ENCODE peak calls at places on chromosomes 12 and 14, in five cellular contexts. H is SK-N-SH, P is HCT116, O is K562, U is HepG2. F is an unnamed sample.

GRCh38 chr12:42759622-42760273 is 170.2 kb upstream of the PRICKLE1 start:
- DNase-seq in U (no peak), H (no peak), O (no peak), P (no peak), F (no peak)

GRCh38 chr14:56635041-56635440 is 55.4 kb downstream of the TMEM260 start:
- DNase-seq in H (no peak), P (no peak), U (no peak), O (no peak), F (no peak)

GRCh38 chr12:100703868-100704267 is 90.7 kb upstream of the ANO4 start:
- DNase-seq in P (no peak), O (no peak), U (no peak), H (no peak), F (no peak)

GRCh38 chr12:34605955-34606748 is 583.9 kb downstream of the ALG10 start:
- DNase-seq in O (no peak), P (no peak), H (peak), U (no peak), F (no peak)

GRCh38 chr12:44812062-44812461 is 64.1 kb downstream of the NELL2 start:
- DNase-seq in U (no peak), P (peak), H (no peak), O (peak), F (no peak)

GRCh38 chr14:106308839-106309389 is 782.5 kb downstream of the TMEM121 start:
- DNase-seq in H (peak), P (no peak), U (peak), O (peak), F (peak)

GRCh38 chr12:2054091-2055018 is 1.6 kb downstream of the CACNA1C start:
- DNase-seq in H (peak), U (no peak), O (no peak), P (no peak), F (no peak)

GRCh38 chr12:52063986-52064649 is 5.7 kb upstream of the ATG101 start:
- DNase-seq in P (no peak), H (no peak), U (no peak), O (peak), F (no peak)

GRCh38 chr12:114625294-114625851 is 58.6 kb downstream of the TBX3 start:
- DNase-seq in U (peak), H (peak), P (peak), O (peak), F (peak)
- TF ChIP-seq JUND in U (no peak), H (no peak), P (no peak), O (no peak), F (no peak)

GRCh38 chr12:23752245-23752644 is 197.2 kb downstream of the SOX5 start:
- DNase-seq in U (no peak), P (no peak), O (no peak), H (no peak), F (no peak)
- TF ChIP-seq JUND in U (no peak), P (no peak), O (no peak), H (no peak), F (no peak)

DNA sequence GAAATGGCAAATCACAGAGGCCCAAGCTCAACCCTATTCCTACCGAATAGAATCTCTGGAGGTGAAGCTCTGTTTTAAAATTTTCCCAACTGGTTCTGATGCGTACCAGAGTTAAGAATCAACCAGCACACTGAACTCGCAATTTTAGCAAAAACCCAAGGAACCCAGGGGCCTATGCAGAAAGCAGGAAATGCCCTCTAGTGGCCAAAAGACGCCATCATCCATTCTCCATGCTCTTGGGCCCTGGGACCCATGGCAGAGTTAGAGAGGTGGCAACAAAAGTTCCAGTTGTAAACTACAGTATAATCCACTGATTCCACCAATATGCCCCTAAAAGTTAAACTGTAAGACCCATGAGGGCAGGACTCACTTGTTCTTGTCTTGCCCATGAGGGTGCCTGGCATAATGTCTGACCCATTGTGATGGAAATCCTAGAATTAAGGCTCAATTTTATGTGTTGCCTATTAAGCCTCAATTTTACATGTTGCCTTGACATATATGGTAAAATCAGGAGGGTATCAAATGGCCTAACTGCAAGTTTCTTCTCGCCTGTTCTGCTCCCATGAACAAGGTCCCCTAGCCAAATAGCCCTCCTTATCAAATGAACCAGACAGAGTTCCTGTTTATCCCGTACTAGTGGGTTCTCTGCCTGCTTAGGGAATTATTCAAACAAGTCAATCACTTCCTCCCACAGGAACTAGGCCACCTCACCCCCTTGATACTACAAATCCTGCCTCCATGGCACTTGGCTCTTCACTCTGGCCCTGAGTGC is 137.5 kb upstream of the CPM start:
- DNase-seq in P (peak), H (peak), U (peak), O (peak), F (peak)
- TF ChIP-seq JUND in P (no peak), H (no peak), U (no peak), O (no peak), F (no peak)

DNA sequence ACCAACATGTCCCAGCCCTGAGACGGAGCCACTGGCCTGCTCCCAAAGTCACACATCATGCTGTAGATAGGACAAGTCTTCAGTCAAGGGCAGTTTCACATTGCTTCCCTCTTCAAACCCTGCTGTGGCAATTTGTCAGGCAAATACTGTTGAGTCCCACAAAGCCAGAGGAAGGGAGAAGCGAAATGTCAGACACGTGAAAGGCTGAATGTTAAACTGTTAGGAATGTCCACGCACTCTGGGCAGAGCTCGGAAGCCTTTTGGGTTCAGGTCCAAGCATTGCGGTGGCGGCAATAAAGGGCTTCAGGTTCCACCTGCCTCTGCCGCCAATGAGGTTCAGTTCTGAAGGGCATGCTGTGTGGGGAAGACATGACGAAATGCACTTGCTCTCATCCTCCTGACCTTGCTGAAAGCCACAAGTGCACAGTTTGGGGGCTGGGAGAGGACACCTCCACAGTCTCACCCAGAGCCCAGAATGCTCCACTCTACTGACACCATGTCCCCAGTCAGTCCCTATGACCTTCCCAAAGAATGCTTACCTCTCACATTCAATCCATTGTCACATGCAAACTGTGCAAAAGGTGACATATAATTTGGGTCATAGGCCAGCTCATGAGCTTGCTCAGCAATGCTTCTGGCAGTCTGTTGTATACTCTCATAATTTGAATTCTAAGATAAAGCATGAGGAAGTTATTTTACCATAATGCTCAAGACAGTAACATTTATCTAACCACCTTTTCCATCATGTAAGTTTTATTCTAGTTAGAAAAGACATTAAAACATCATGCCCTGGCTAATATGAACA is 35.7 kb downstream of the RAD9B start:
- DNase-seq in H (no peak), P (no peak), O (no peak), U (no peak), F (no peak)
- TF ChIP-seq JUND in H (no peak), P (no peak), O (no peak), U (no peak), F (no peak)

GRCh38 chr14:51870620-51871019 is 10.2 kb downstream of the GNG2 start:
- DNase-seq in U (no peak), H (no peak), P (no peak), O (no peak), F (no peak)

GRCh38 chr14:51871846-51872245 is 11.4 kb downstream of the GNG2 start:
- DNase-seq in O (no peak), U (no peak), H (no peak), P (no peak), F (no peak)

GRCh38 chr14:51869426-51870113 is 9.2 kb downstream of the GNG2 start:
- DNase-seq in P (no peak), U (no peak), O (no peak), H (no peak), F (no peak)

GRCh38 chr14:51872396-51872795 is 12.0 kb downstream of the GNG2 start:
- DNase-seq in U (no peak), H (peak), P (no peak), O (no peak), F (no peak)

GRCh38 chr14:51873221-51873893 is 12.9 kb downstream of the GNG2 start:
- DNase-seq in P (peak), O (no peak), U (no peak), H (peak), F (no peak)
- TF ChIP-seq JUND in P (peak), O (no peak), U (no peak), H (no peak), F (no peak)

GRCh38 chr14:94679941-94680340 is 67.8 kb downstream of the SERPINA3 start:
- DNase-seq in H (peak), O (no peak), P (no peak), U (no peak), F (no peak)

GRCh38 chr14:94682736-94683135 is 70.5 kb downstream of the SERPINA3 start:
- DNase-seq in P (no peak), H (no peak), U (no peak), O (no peak), F (no peak)

GRCh38 chr14:94680498-94681288 is 68.5 kb downstream of the SERPINA3 start:
- DNase-seq in P (no peak), U (peak), O (no peak), H (no peak), F (no peak)

GRCh38 chr14:94682061-94682516 is 69.9 kb downstream of the SERPINA3 start:
- DNase-seq in P (no peak), H (no peak), U (no peak), O (no peak), F (no peak)

GRCh38 chr14:94681300-94682060 is 69.3 kb downstream of the SERPINA3 start:
- DNase-seq in P (peak), O (peak), U (peak), H (peak), F (peak)
- TF ChIP-seq JUND in P (no peak), O (peak), U (peak), H (no peak), F (no peak)